ENCODE peak calls at places on chromosomes 3 and 15, in five cellular contexts. O, H, N, V and D are unnamed samples.
A peak's percentile ranks its signal among the peaks of the same experiment; 100 is the strongest.

GRCh38 chr15:59611277-59612260 is at the start of gene GCNT3:
- DNase-seq in O (peak; percentile 75), H (no peak), N (no peak), V (no peak), D (peak; percentile 44)

GRCh38 chr3:45170071-45170470 is 23.9 kb upstream of the CDCP1 start:
- DNase-seq in O (no peak), H (no peak), N (peak; percentile 74), V (no peak), D (peak; percentile 50)

GRCh38 chr15:81003023-81003350 is 2.3 kb downstream of the TLNRD1 start:
- DNase-seq in O (no peak), H (no peak), N (no peak), V (no peak), D (no peak)

GRCh38 chr3:151377768-151378385 is 6.7 kb downstream of the P2RY12 start:
- DNase-seq in O (no peak), H (no peak), N (no peak), V (no peak), D (no peak)

GRCh38 chr3:194135806-194136518 is at the start of gene HES1:
- DNase-seq in O (peak; percentile 94), H (peak; percentile 95), N (peak; percentile 94), V (peak; percentile 70), D (peak; percentile 95)

GRCh38 chr3:12752803-12753202 is 6.3 kb downstream of the TMEM40 start:
- DNase-seq in O (no peak), H (no peak), N (no peak), V (no peak), D (no peak)

GRCh38 chr3:141050913-141051632 is at the start of gene SPSB4:
- DNase-seq in O (no peak), H (peak; percentile 44), N (peak; percentile 61), V (no peak), D (peak; percentile 21)

GRCh38 chr15:38299216-38299615 is 46.6 kb downstream of the SPRED1 start:
- DNase-seq in O (no peak), H (no peak), N (no peak), V (no peak), D (no peak)

GRCh38 chr3:118818386-118818785 is 216.3 kb downstream of the IGSF11 start:
- DNase-seq in O (no peak), H (no peak), N (no peak), V (no peak), D (no peak)

GRCh38 chr3:114079761-114080160 is 23.2 kb downstream of the QTRT2 start:
- DNase-seq in O (no peak), H (no peak), N (no peak), V (no peak), D (no peak)

GRCh38 chr3:16245613-16246012 is 19.1 kb downstream of the DPH3 start:
- DNase-seq in O (no peak), H (no peak), N (no peak), V (no peak), D (no peak)

GRCh38 chr15:42491540-42492225 is 742 bp upstream of the ZNF106 start:
- DNase-seq in O (no peak), H (no peak), N (no peak), V (no peak), D (no peak)

GRCh38 chr3:173395412-173396181 is 1.9 kb upstream of the NLGN1 start:
- DNase-seq in O (peak; percentile 72), H (peak; percentile 85), N (peak; percentile 73), V (no peak), D (peak; percentile 75)

GRCh38 chr3:119794971-119795612 is 13.2 kb downstream of the NR1I2 start:
- DNase-seq in O (peak; percentile 91), H (no peak), N (no peak), V (no peak), D (peak; percentile 82)

GRCh38 chr3:171132873-171133272 is 106.4 kb upstream of the SLC2A2 start:
- DNase-seq in O (no peak), H (no peak), N (no peak), V (no peak), D (no peak)

GRCh38 chr3:114221165-114221880 is 16.1 kb downstream of the ZNF80 start:
- DNase-seq in O (peak; percentile 71), H (no peak), N (no peak), V (no peak), D (peak; percentile 17)

GRCh38 chr15:31540633-31541032 is 214.0 kb downstream of the KLF13 start:
- DNase-seq in O (no peak), H (no peak), N (no peak), V (no peak), D (no peak)

GRCh38 chr3:60475096-60475495 is 776.2 kb downstream of the FHIT start:
- DNase-seq in O (no peak), H (no peak), N (no peak), V (no peak), D (no peak)

GRCh38 chr3:112197131-112197530 is 64.1 kb upstream of the GCSAM start:
- DNase-seq in O (no peak), H (no peak), N (no peak), V (no peak), D (no peak)

GRCh38 chr3:138375446-138375845 is 27.1 kb downstream of the MRAS start:
- DNase-seq in O (no peak), H (no peak), N (no peak), V (no peak), D (no peak)

GRCh38 chr3:133763797-133764734 is 17.9 kb downstream of the TF start:
- DNase-seq in O (no peak), H (no peak), N (peak; percentile 15), V (no peak), D (no peak)

GRCh38 chr15:78041946-78042345 is 35.6 kb downstream of the TBC1D2B start:
- DNase-seq in O (no peak), H (no peak), N (no peak), V (no peak), D (no peak)

GRCh38 chr3:52784021-52784621 is 6.7 kb downstream of the ITIH1 start:
- DNase-seq in O (peak; percentile 39), H (no peak), N (no peak), V (no peak), D (no peak)

GRCh38 chr3:141812091-141812490 is 48.9 kb downstream of the GRK7 start:
- DNase-seq in O (no peak), H (no peak), N (no peak), V (no peak), D (no peak)

GRCh38 chr3:37676885-37677284 is 184.8 kb upstream of the CTDSPL start:
- DNase-seq in O (no peak), H (no peak), N (no peak), V (no peak), D (no peak)

GRCh38 chr3:129326591-129326990 is 47.9 kb downstream of the HMCES start:
- DNase-seq in O (no peak), H (no peak), N (no peak), V (no peak), D (no peak)

GRCh38 chr15:94421711-94422110 is 190.3 kb downstream of the MCTP2 start:
- DNase-seq in O (no peak), H (no peak), N (no peak), V (no peak), D (no peak)

GRCh38 chr3:169811606-169812123 is 1.0 kb upstream of the LRRIQ4 start:
- DNase-seq in O (no peak), H (peak; percentile 75), N (no peak), V (no peak), D (no peak)

GRCh38 chr3:150237490-150237889 is 170.6 kb upstream of the TSC22D2 start:
- DNase-seq in O (no peak), H (no peak), N (peak; percentile 75), V (no peak), D (no peak)

GRCh38 chr15:100859970-100860828 is 19.4 kb upstream of the ALDH1A3 start:
- DNase-seq in O (no peak), H (no peak), N (no peak), V (no peak), D (no peak)

GRCh38 chr3:108662141-108662738 is 72.7 kb downstream of the DZIP3 start:
- DNase-seq in O (no peak), H (peak; percentile 84), N (no peak), V (peak; percentile 17), D (no peak)

GRCh38 chr3:162770556-162770955 is 1273.9 kb downstream of the OTOL1 start:
- DNase-seq in O (no peak), H (no peak), N (no peak), V (no peak), D (no peak)

GRCh38 chr3:77259701-77260100 is 219.8 kb downstream of the ROBO2 start:
- DNase-seq in O (no peak), H (peak; percentile 25), N (no peak), V (no peak), D (peak; percentile 21)

GRCh38 chr3:54822206-54822605 is 105.7 kb downstream of the LRTM1 start:
- DNase-seq in O (no peak), H (no peak), N (no peak), V (no peak), D (peak; percentile 25)

GRCh38 chr3:116102037-116102436 is 343.2 kb downstream of the LSAMP start:
- DNase-seq in O (no peak), H (no peak), N (no peak), V (no peak), D (no peak)

GRCh38 chr3:13009132-13009945 is 63.9 kb downstream of the IQSEC1 start:
- DNase-seq in O (peak; percentile 91), H (no peak), N (no peak), V (peak; percentile 70), D (peak; percentile 86)

GRCh38 chr15:101489633-101490407 is at the start of gene PCSK6:
- DNase-seq in O (no peak), H (no peak), N (no peak), V (no peak), D (peak; percentile 57)

GRCh38 chr15:37891754-37892368 is 42.6 kb upstream of the TMCO5A start:
- DNase-seq in O (no peak), H (peak; percentile 46), N (no peak), V (no peak), D (no peak)